ENCODE peak calls at places on chromosomes 11 and 22, in four cellular contexts. D is colonic mucosa, Q is GM23248, N is mesendoderm. I is an unnamed sample.

GRCh38 chr11:36056160-36056751 is 112.4 kb downstream of the LDLRAD3 start:
- DNase-seq in N (peak; percentile 73), Q (peak; percentile 59), D (peak; percentile 22), I (no peak)

GRCh38 chr22:46993626-46994025 is 231.2 kb downstream of the TBC1D22A start:
- DNase-seq in D (no peak), Q (no peak), N (peak; percentile 25), I (peak; percentile 77)

GRCh38 chr11:22276535-22276934 is 61.6 kb upstream of the SLC17A6 start:
- DNase-seq in Q (no peak), D (no peak), N (no peak), I (no peak)

GRCh38 chr11:120978701-120979100 is 45.2 kb upstream of the TBCEL start:
- DNase-seq in N (no peak), D (no peak), Q (no peak), I (no peak)

GRCh38 chr22:26792522-26792921 is 135.1 kb downstream of the MIAT start:
- DNase-seq in D (no peak), Q (no peak), N (no peak), I (no peak)

GRCh38 chr11:15943418-15944197 is 412.7 kb downstream of the SOX6 start:
- DNase-seq in D (no peak), N (no peak), Q (no peak), I (no peak)

GRCh38 chr22:32700186-32700882 is 101.2 kb upstream of the TIMP3 start:
- DNase-seq in D (no peak), Q (peak; percentile 64), N (peak; percentile 55), I (no peak)

GRCh38 chr11:34443136-34443535 is 4.4 kb downstream of the CAT start:
- DNase-seq in D (no peak), Q (no peak), N (no peak), I (no peak)

GRCh38 chr11:18394300-18394927 is at the start of gene LDHA:
- DNase-seq in N (peak; percentile 96), Q (peak; percentile 100), D (peak; percentile 99), I (peak; percentile 100)

GRCh38 chr22:38248280-38248679 is 24.5 kb downstream of the TMEM184B start:
- DNase-seq in Q (no peak), N (no peak), D (no peak), I (no peak)

GRCh38 chr11:33264926-33265325 is 7.7 kb downstream of the HIPK3 start:
- DNase-seq in N (no peak), D (no peak), Q (no peak), I (no peak)

GRCh38 chr22:20064545-20065262 is 15.3 kb upstream of the DGCR8 start:
- DNase-seq in N (no peak), D (no peak), Q (no peak), I (no peak)

GRCh38 chr11:112780351-112781043 is 180.7 kb upstream of the NCAM1 start:
- DNase-seq in Q (peak; percentile 84), N (no peak), D (no peak), I (no peak)

GRCh38 chr11:79397252-79397651 is 43.6 kb downstream of the TENM4 start:
- DNase-seq in N (no peak), Q (peak; percentile 36), D (no peak), I (no peak)

GRCh38 chr22:27385261-27385998 is 416.1 kb downstream of the MN1 start:
- DNase-seq in Q (no peak), D (no peak), N (no peak), I (no peak)

GRCh38 chr11:46706886-46707285 is 6.1 kb downstream of the ZNF408 start:
- DNase-seq in N (no peak), Q (no peak), D (no peak), I (no peak)

GRCh38 chr11:16818284-16818683 is 79.8 kb downstream of the C11orf58 start:
- DNase-seq in D (no peak), Q (peak; percentile 26), N (no peak), I (no peak)

GRCh38 chr11:32316232-32316631 is 119.1 kb downstream of the WT1 start:
- DNase-seq in N (no peak), Q (no peak), D (no peak), I (no peak)

GRCh38 chr22:46763051-46763705 is 728 bp downstream of the TBC1D22A start:
- DNase-seq in D (no peak), N (peak; percentile 30), Q (peak; percentile 49), I (peak; percentile 88)

GRCh38 chr11:79344765-79345164 is 96.1 kb downstream of the TENM4 start:
- DNase-seq in D (no peak), Q (no peak), N (no peak), I (no peak)

GRCh38 chr22:24952837-24953293 is 349 bp downstream of the KIAA1671 start:
- DNase-seq in N (peak; percentile 93), D (peak; percentile 59), Q (peak; percentile 80), I (peak; percentile 86)

DNA sequence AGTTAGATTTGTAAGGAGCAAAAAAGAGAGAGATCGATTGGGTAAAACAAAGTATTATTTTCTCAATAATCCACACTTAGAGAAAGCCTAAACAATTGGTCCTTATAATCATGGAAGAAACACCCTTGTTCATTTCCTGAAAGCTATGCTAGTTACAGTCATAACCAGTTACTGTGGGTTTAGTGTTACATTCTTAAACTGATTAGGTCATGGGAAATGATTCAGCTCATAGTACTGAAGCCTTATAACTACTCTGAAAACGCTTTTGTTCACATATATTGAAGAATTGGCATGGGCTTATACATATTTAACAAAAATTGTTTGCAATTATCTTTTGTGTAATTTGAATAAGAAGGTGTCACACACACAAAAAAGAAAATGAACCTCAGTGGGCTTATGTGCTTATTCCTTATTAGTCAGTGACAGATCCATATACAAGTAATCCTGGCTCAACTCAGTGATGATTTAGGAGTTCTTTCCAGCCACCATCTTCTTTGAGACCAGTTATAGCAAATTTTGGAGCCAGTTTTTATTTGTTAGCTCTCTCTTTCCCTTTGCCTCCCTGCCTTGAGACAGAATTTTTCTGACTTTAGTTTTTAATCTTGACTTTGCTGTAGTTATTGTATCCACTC is 198.5 kb upstream of the CTSC start:
- DNase-seq in Q (peak; percentile 91), D (no peak), N (peak; percentile 50), I (no peak)
- H3K9ac ChIP-seq in Q (peak overlapping the region; percentile 51), D (no peak overlapping the region), N (no peak overlapping the region), I (no peak overlapping the region)

GRCh38 chr11:44301856-44302231 is 8.1 kb downstream of the ALX4 start:
- DNase-seq in N (no peak), D (no peak), Q (peak; percentile 66), I (no peak)
- H3K27ac ChIP-seq in N (no peak overlapping the region), D (no peak overlapping the region), Q (no peak overlapping the region), I (no peak overlapping the region)

DNA sequence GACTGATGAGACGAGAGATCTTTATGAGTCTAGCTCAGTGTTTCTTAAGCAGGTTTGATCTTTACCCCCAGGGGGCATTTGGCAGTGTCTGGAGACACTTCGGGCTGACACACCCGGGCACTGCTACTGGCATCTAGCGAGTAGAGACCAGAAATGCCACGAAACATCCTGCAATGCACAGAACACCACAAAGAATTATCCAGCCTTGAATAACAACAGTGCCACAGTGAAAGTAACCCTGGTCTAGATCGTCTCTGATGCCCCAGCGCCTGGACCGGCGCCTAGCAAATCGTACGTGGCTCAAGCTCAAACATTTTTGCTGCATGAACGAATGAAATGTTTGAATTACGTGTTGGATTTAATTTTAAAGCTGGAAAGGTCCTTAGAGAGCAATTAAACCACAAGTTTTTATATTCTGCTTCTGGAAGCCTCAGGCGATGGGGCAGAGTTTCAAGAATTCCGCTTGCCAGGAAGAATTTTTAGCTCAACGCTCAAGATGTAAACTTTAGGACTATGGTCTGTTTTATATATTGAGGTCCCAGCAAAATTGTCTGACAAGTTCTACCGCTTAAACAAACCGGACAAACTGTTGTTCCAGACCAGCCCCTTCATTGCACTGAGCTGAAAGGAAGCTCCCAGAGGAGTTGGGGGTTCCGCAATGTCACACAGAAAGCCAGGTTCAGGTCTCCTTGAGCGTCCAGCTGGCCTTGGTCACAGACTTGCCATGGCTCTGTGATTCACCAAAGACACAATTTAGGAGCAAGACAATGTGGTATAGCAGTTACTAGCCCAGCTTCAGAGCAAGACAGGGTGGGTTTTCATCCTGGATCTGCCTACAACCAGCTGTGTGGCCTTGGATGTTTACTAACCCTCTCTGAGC is 44.2 kb upstream of the SMTN start:
- DNase-seq in Q (peak; percentile 84), D (peak; percentile 36), N (no peak), I (peak; percentile 69)
- H3K4me3 ChIP-seq in Q (peak overlapping the region; percentile 59), D (no peak overlapping the region), N (no peak overlapping the region), I (no peak overlapping the region)

GRCh38 chr11:70204466-70204799 is 1.3 kb downstream of the FADD start:
- DNase-seq in Q (no peak), N (no peak), D (no peak), I (no peak)
- H3K9ac ChIP-seq in Q (peak overlapping the region; percentile 95), N (peak overlapping the region; percentile 100), D (peak overlapping the region; percentile 95), I (peak overlapping the region; percentile 99)

GRCh38 chr11:70740475-70740825 is 342.1 kb downstream of the CTTN start:
- DNase-seq in N (no peak), D (no peak), Q (no peak), I (no peak)

GRCh38 chr11:70741085-70741484 is 342.8 kb downstream of the CTTN start:
- DNase-seq in Q (no peak), N (no peak), D (no peak), I (no peak)

GRCh38 chr11:70743941-70744351 is 345.6 kb downstream of the CTTN start:
- DNase-seq in N (no peak), Q (no peak), D (no peak), I (no peak)

GRCh38 chr11:70744396-70745185 is 346.3 kb downstream of the CTTN start:
- DNase-seq in N (no peak), Q (no peak), D (no peak), I (peak; percentile 58)

DNA sequence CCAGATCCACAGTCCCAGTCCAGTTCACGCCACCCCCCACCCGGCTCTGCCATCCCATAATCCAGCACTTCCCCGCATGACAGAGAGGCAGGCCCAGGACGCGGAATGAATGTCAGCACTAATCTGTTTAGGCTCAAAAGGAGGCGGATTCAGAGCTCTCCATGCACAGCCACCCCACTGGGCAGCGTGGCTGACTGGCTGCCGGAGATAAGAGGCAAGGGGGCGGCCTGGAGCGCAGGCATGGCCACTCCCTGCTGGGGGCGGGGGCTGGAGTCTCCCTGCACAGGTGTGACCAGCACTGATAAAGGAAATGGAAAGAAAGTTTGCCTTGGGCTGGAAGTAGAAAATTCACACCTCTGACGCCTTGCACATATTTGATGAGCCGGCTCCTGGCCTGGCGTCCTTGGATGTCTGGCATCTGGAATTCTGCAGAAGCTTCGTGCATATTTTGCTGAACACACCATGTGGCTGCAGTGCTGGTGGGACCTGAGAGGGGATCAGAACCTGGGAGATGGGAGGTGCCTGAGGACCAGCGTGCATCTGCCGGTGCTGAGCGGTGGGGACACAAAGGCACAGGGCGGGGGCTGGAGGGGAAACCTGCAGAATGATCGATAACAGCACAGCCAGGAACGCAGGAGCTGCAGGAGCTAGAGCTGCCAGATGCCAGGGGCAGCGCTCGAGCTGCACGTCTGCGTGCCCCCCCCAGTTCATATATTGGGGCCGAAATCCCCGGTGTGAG is 344.4 kb downstream of the CTTN start:
- DNase-seq in Q (no peak), D (no peak), N (peak; percentile 95), I (peak; percentile 60)
- H3K27ac ChIP-seq in Q (no peak overlapping the region), D (no peak overlapping the region), N (no peak overlapping the region), I (no peak overlapping the region)

GRCh38 chr11:86150826-86151187 is 81.9 kb upstream of the PICALM start:
- DNase-seq in Q (peak; percentile 22), N (no peak), D (no peak), I (no peak)
- H3K4me3 ChIP-seq in Q (peak overlapping the region; percentile 50), N (no peak overlapping the region), D (no peak overlapping the region), I (no peak overlapping the region)

I was measured in kidney.